ENCODE peak calls at places on chromosomes 4 and X, in six cellular contexts. One of them, this sample, is unnamed.

GRCh38 chr4:143083811-143084472 is 100.8 kb upstream of the USP38 start:
- DNase-seq in NCI-H748 treated with DMSO at 0.1 percent for 48 hours: no peak
- DNase-seq in left ventricle myocardium inferior: no peak
- DNase-seq in activated naive CD8-positive, alpha-beta T cell treated with anti-CD3 and anti-CD28 coated beads for 36 hours: no peak
- DNase-seq in memory B cell: no peak
- DNase-seq in ELR: no peak
- DNase-seq in this sample: peak

GRCh38 chr4:85391011-85391410 is 83.9 kb upstream of the ARHGAP24 start:
- DNase-seq in NCI-H748 treated with DMSO at 0.1 percent for 48 hours: no peak
- DNase-seq in left ventricle myocardium inferior: no peak
- DNase-seq in activated naive CD8-positive, alpha-beta T cell treated with anti-CD3 and anti-CD28 coated beads for 36 hours: no peak
- DNase-seq in memory B cell: no peak
- DNase-seq in ELR: no peak
- DNase-seq in this sample: no peak

GRCh38 chr4:26431461-26432165 is 58.7 kb downstream of the CCKAR start:
- DNase-seq in NCI-H748 treated with DMSO at 0.1 percent for 48 hours: no peak
- DNase-seq in left ventricle myocardium inferior: no peak
- DNase-seq in activated naive CD8-positive, alpha-beta T cell treated with anti-CD3 and anti-CD28 coated beads for 36 hours: no peak
- DNase-seq in memory B cell: no peak
- DNase-seq in ELR: no peak
- DNase-seq in this sample: no peak

GRCh38 chr4:16544251-16544721 is 318.0 kb upstream of the TAPT1 start:
- DNase-seq in NCI-H748 treated with DMSO at 0.1 percent for 48 hours: no peak
- DNase-seq in left ventricle myocardium inferior: peak
- DNase-seq in activated naive CD8-positive, alpha-beta T cell treated with anti-CD3 and anti-CD28 coated beads for 36 hours: no peak
- DNase-seq in memory B cell: no peak
- DNase-seq in ELR: no peak
- DNase-seq in this sample: peak

GRCh38 chr4:41579556-41579955 is 41.6 kb downstream of the LIMCH1 start:
- DNase-seq in NCI-H748 treated with DMSO at 0.1 percent for 48 hours: no peak
- DNase-seq in left ventricle myocardium inferior: no peak
- DNase-seq in activated naive CD8-positive, alpha-beta T cell treated with anti-CD3 and anti-CD28 coated beads for 36 hours: no peak
- DNase-seq in memory B cell: no peak
- DNase-seq in ELR: no peak
- DNase-seq in this sample: no peak

GRCh38 chr4:128782076-128782715 is 27.3 kb upstream of the JADE1 start:
- DNase-seq in NCI-H748 treated with DMSO at 0.1 percent for 48 hours: no peak
- DNase-seq in left ventricle myocardium inferior: peak
- DNase-seq in activated naive CD8-positive, alpha-beta T cell treated with anti-CD3 and anti-CD28 coated beads for 36 hours: peak
- DNase-seq in memory B cell: peak
- DNase-seq in ELR: no peak
- DNase-seq in this sample: peak

GRCh38 chr4:119728692-119729593 is 100.3 kb upstream of the PDE5A start:
- DNase-seq in NCI-H748 treated with DMSO at 0.1 percent for 48 hours: no peak
- DNase-seq in left ventricle myocardium inferior: no peak
- DNase-seq in activated naive CD8-positive, alpha-beta T cell treated with anti-CD3 and anti-CD28 coated beads for 36 hours: no peak
- DNase-seq in memory B cell: no peak
- DNase-seq in ELR: peak
- DNase-seq in this sample: peak

GRCh38 chr4:5785806-5786680 is 75.0 kb downstream of the EVC start:
- DNase-seq in NCI-H748 treated with DMSO at 0.1 percent for 48 hours: no peak
- DNase-seq in left ventricle myocardium inferior: no peak
- DNase-seq in activated naive CD8-positive, alpha-beta T cell treated with anti-CD3 and anti-CD28 coated beads for 36 hours: no peak
- DNase-seq in memory B cell: no peak
- DNase-seq in ELR: peak
- DNase-seq in this sample: peak

GRCh38 chrX:129650821-129651510 is 3.8 kb downstream of the APLN start:
- DNase-seq in NCI-H748 treated with DMSO at 0.1 percent for 48 hours: no peak
- DNase-seq in left ventricle myocardium inferior: no peak
- DNase-seq in activated naive CD8-positive, alpha-beta T cell treated with anti-CD3 and anti-CD28 coated beads for 36 hours: no peak
- DNase-seq in memory B cell: no peak
- DNase-seq in ELR: no peak
- DNase-seq in this sample: no peak

This sample was measured in AG10803.